ENCODE peak calls at places on chromosome 10, in seven cellular contexts. One of them, this sample, is unnamed.
A peak's percentile ranks its signal among the peaks of the same experiment; 100 is the strongest.

GRCh38 chr10:118953999-118954398 is 75.5 kb upstream of the NANOS1 start:
- DNase-seq in GM12878: no peak
- DNase-seq in HCT116: no peak
- DNase-seq in stomach: peak; percentile 8
- DNase-seq in prostate gland: no peak
- DNase-seq in transverse colon: no peak
- DNase-seq in HepG2: no peak
- DNase-seq in this sample: no peak

GRCh38 chr10:29392376-29393021 is 103.6 kb downstream of the LYZL1 start:
- DNase-seq in GM12878: no peak
- DNase-seq in HCT116: no peak
- DNase-seq in stomach: peak; percentile 40
- DNase-seq in prostate gland: no peak
- DNase-seq in transverse colon: peak; percentile 33
- DNase-seq in HepG2: peak; percentile 54
- DNase-seq in this sample: no peak

GRCh38 chr10:132439025-132439388 is 42.0 kb downstream of the PWWP2B start:
- DNase-seq in GM12878: no peak
- DNase-seq in HCT116: no peak
- DNase-seq in stomach: no peak
- DNase-seq in prostate gland: no peak
- DNase-seq in transverse colon: no peak
- DNase-seq in HepG2: no peak
- DNase-seq in this sample: no peak

GRCh38 chr10:115572740-115573455 is 479.7 kb downstream of the ATRNL1 start:
- DNase-seq in GM12878: no peak
- DNase-seq in HCT116: peak; percentile 7
- DNase-seq in stomach: no peak
- DNase-seq in prostate gland: no peak
- DNase-seq in transverse colon: no peak
- DNase-seq in HepG2: no peak
- DNase-seq in this sample: no peak

GRCh38 chr10:51860257-51860656 is 160.9 kb upstream of the CSTF2T start:
- DNase-seq in GM12878: no peak
- DNase-seq in HCT116: no peak
- DNase-seq in stomach: no peak
- DNase-seq in prostate gland: no peak
- DNase-seq in transverse colon: no peak
- DNase-seq in HepG2: no peak
- DNase-seq in this sample: peak; percentile 19

GRCh38 chr10:72834183-72834825 is 59.2 kb upstream of the OIT3 start:
- DNase-seq in GM12878: peak; percentile 28
- DNase-seq in HCT116: peak; percentile 48
- DNase-seq in stomach: peak; percentile 43
- DNase-seq in prostate gland: peak; percentile 43
- DNase-seq in transverse colon: no peak
- DNase-seq in HepG2: peak; percentile 53
- DNase-seq in this sample: no peak

GRCh38 chr10:76033457-76034196 is 602.2 kb downstream of the LRMDA start:
- DNase-seq in GM12878: peak; percentile 5
- DNase-seq in HCT116: no peak
- DNase-seq in stomach: peak; percentile 61
- DNase-seq in prostate gland: peak; percentile 83
- DNase-seq in transverse colon: no peak
- DNase-seq in HepG2: peak; percentile 99
- DNase-seq in this sample: no peak

GRCh38 chr10:63758080-63758479 is 236.9 kb downstream of the REEP3 start:
- DNase-seq in GM12878: no peak
- DNase-seq in HCT116: no peak
- DNase-seq in stomach: peak; percentile 27
- DNase-seq in prostate gland: no peak
- DNase-seq in transverse colon: no peak
- DNase-seq in HepG2: no peak
- DNase-seq in this sample: no peak

GRCh38 chr10:71747039-71747807 is 26.1 kb downstream of the VSIR start:
- DNase-seq in GM12878: peak; percentile 36
- DNase-seq in HCT116: no peak
- DNase-seq in stomach: no peak
- DNase-seq in prostate gland: no peak
- DNase-seq in transverse colon: no peak
- DNase-seq in HepG2: no peak
- DNase-seq in this sample: no peak

GRCh38 chr10:81179324-81179723 is 641.6 kb downstream of the SH2D4B start:
- DNase-seq in GM12878: no peak
- DNase-seq in HCT116: no peak
- DNase-seq in stomach: no peak
- DNase-seq in prostate gland: no peak
- DNase-seq in transverse colon: no peak
- DNase-seq in HepG2: no peak
- DNase-seq in this sample: no peak

GRCh38 chr10:78972160-78972946 is 96.4 kb upstream of the ZMIZ1 start:
- DNase-seq in GM12878: no peak
- DNase-seq in HCT116: peak; percentile 31
- DNase-seq in stomach: peak; percentile 48
- DNase-seq in prostate gland: peak; percentile 22
- DNase-seq in transverse colon: peak; percentile 59
- DNase-seq in HepG2: peak; percentile 80
- DNase-seq in this sample: peak; percentile 70

GRCh38 chr10:123043409-123043925 is 34.7 kb downstream of the ACADSB start:
- DNase-seq in GM12878: peak; percentile 30
- DNase-seq in HCT116: peak; percentile 80
- DNase-seq in stomach: peak; percentile 34
- DNase-seq in prostate gland: peak; percentile 51
- DNase-seq in transverse colon: peak; percentile 37
- DNase-seq in HepG2: peak; percentile 71
- DNase-seq in this sample: no peak

GRCh38 chr10:92692085-92692671 is 2.4 kb downstream of the HHEX start:
- DNase-seq in GM12878: no peak
- DNase-seq in HCT116: no peak
- DNase-seq in stomach: no peak
- DNase-seq in prostate gland: no peak
- DNase-seq in transverse colon: no peak
- DNase-seq in HepG2: no peak
- DNase-seq in this sample: no peak

GRCh38 chr10:103757531-103758293 is 97.7 kb downstream of the SH3PXD2A start:
- DNase-seq in GM12878: no peak
- DNase-seq in HCT116: no peak
- DNase-seq in stomach: no peak
- DNase-seq in prostate gland: peak; percentile 56
- DNase-seq in transverse colon: peak; percentile 45
- DNase-seq in HepG2: no peak
- DNase-seq in this sample: no peak

GRCh38 chr10:14670551-14671240 is 104.0 kb downstream of the FAM107B start:
- DNase-seq in GM12878: no peak
- DNase-seq in HCT116: no peak
- DNase-seq in stomach: no peak
- DNase-seq in prostate gland: no peak
- DNase-seq in transverse colon: no peak
- DNase-seq in HepG2: no peak
- DNase-seq in this sample: no peak

GRCh38 chr10:69043931-69044531 is 43.9 kb upstream of the SRGN start:
- DNase-seq in GM12878: no peak
- DNase-seq in HCT116: no peak
- DNase-seq in stomach: no peak
- DNase-seq in prostate gland: no peak
- DNase-seq in transverse colon: no peak
- DNase-seq in HepG2: no peak
- DNase-seq in this sample: no peak

GRCh38 chr10:90167174-90168064 is 466.0 kb downstream of the KIF20B start:
- DNase-seq in GM12878: peak; percentile 12
- DNase-seq in HCT116: no peak
- DNase-seq in stomach: no peak
- DNase-seq in prostate gland: no peak
- DNase-seq in transverse colon: no peak
- DNase-seq in HepG2: no peak
- DNase-seq in this sample: no peak

GRCh38 chr10:17249820-17250219 is 21.8 kb downstream of the VIM start:
- DNase-seq in GM12878: no peak
- DNase-seq in HCT116: peak; percentile 29
- DNase-seq in stomach: no peak
- DNase-seq in prostate gland: no peak
- DNase-seq in transverse colon: no peak
- DNase-seq in HepG2: no peak
- DNase-seq in this sample: no peak

GRCh38 chr10:126417220-126417825 is 29.0 kb upstream of the ADAM12 start:
- DNase-seq in GM12878: no peak
- DNase-seq in HCT116: no peak
- DNase-seq in stomach: no peak
- DNase-seq in prostate gland: no peak
- DNase-seq in transverse colon: no peak
- DNase-seq in HepG2: peak; percentile 9
- DNase-seq in this sample: no peak

GRCh38 chr10:100654835-100655759 is 90.3 kb upstream of the PAX2 start:
- DNase-seq in GM12878: no peak
- DNase-seq in HCT116: no peak
- DNase-seq in stomach: no peak
- DNase-seq in prostate gland: no peak
- DNase-seq in transverse colon: no peak
- DNase-seq in HepG2: no peak
- DNase-seq in this sample: no peak

GRCh38 chr10:102465466-102465865 is 14.1 kb upstream of the C10orf95 start:
- DNase-seq in GM12878: no peak
- DNase-seq in HCT116: no peak
- DNase-seq in stomach: no peak
- DNase-seq in prostate gland: no peak
- DNase-seq in transverse colon: no peak
- DNase-seq in HepG2: no peak
- DNase-seq in this sample: no peak

GRCh38 chr10:46311501-46311951 is 24.7 kb downstream of the ANTXRL start:
- DNase-seq in GM12878: no peak
- DNase-seq in HCT116: no peak
- DNase-seq in stomach: peak; percentile 17
- DNase-seq in prostate gland: no peak
- DNase-seq in transverse colon: peak; percentile 6
- DNase-seq in HepG2: no peak
- DNase-seq in this sample: peak; percentile 47
- TF ChIP-seq POLR2AphosphoS5 in GM12878: no peak
- TF ChIP-seq POLR2AphosphoS5 in HCT116: no peak
- TF ChIP-seq POLR2AphosphoS5 in stomach: no peak
- TF ChIP-seq POLR2AphosphoS5 in prostate gland: no peak
- TF ChIP-seq POLR2AphosphoS5 in transverse colon: no peak
- TF ChIP-seq POLR2AphosphoS5 in HepG2: no peak
- TF ChIP-seq POLR2AphosphoS5 in this sample: no peak

GRCh38 chr10:97632949-97633884 is at the start of gene MORN4:
- DNase-seq in GM12878: peak; percentile 50
- DNase-seq in HCT116: peak; percentile 83
- DNase-seq in stomach: peak; percentile 93
- DNase-seq in prostate gland: peak; percentile 92
- DNase-seq in transverse colon: peak; percentile 93
- DNase-seq in HepG2: peak; percentile 88
- DNase-seq in this sample: peak; percentile 95
- TF ChIP-seq POLR2A in GM12878: peak; percentile 75
- TF ChIP-seq POLR2A in HCT116: no peak
- TF ChIP-seq POLR2A in stomach: no peak
- TF ChIP-seq POLR2A in prostate gland: no peak
- TF ChIP-seq POLR2A in transverse colon: no peak
- TF ChIP-seq POLR2A in HepG2: peak; percentile 46
- TF ChIP-seq POLR2A in this sample: no peak

DNA sequence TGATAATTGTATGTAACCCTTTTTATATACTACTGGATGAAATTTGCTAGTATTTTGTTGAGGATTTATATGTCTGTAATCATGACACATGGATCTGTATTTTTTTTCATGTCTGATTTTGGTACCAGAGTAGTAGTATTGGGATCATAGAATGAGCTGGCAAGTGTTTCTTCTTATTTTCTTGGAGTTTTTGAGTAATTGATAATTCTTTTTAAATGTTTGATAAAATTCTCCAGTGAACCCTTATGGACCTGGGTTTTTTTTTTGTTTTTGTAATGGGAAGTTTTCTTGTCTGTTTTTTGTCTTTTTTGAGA is 28.4 kb downstream of the ZNF33A start:
- DNase-seq in GM12878: no peak
- DNase-seq in HCT116: no peak
- DNase-seq in stomach: no peak
- DNase-seq in prostate gland: no peak
- DNase-seq in transverse colon: no peak
- DNase-seq in HepG2: no peak
- DNase-seq in this sample: no peak
- H3K4me3 ChIP-seq in GM12878: peak overlapping the region; percentile 50
- H3K4me3 ChIP-seq in HCT116: no peak overlapping the region
- H3K4me3 ChIP-seq in stomach: no peak overlapping the region
- H3K4me3 ChIP-seq in prostate gland: no peak overlapping the region
- H3K4me3 ChIP-seq in transverse colon: no peak overlapping the region
- H3K4me3 ChIP-seq in HepG2: no peak overlapping the region
- H3K4me3 ChIP-seq in this sample: no peak overlapping the region

DNA sequence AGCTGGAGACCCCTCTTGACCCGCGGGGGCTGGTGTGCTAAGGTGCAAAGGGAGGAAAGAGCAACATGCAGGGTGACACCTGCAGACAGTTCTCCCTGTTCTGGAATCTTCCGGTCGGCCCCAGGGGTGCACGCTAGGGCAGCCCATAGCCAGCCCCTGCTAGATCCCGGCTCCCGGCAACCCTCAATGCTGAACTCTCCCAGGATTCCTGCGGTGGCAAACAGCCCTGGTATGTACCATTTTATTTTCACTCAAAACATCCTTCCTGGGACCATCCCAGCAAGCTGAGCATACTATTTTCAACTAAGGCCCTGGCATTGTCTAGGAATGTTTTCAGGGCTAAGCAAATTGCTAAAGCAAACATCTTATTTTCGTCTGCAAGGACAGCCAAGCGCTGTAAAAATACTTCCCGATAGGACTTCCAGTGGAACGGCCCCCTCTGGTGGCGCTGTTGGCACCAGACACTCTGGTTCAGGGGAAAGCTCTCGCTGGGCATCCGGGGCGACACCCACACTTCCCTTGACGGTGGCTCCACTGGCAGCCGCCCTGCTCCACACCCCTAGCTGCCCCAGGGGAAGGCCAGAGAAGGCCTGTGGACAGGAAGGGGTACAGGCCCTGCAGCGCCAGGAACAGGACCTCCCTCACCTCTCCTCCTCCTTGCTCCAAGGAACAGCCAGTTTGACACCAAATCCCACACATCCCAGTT is 99.4 kb downstream of the CTBP2 start:
- DNase-seq in GM12878: no peak
- DNase-seq in HCT116: peak; percentile 40
- DNase-seq in stomach: peak; percentile 88
- DNase-seq in prostate gland: peak; percentile 94
- DNase-seq in transverse colon: peak; percentile 89
- DNase-seq in HepG2: peak; percentile 35
- DNase-seq in this sample: peak; percentile 84
- TF ChIP-seq POLR2AphosphoS5 in GM12878: no peak
- TF ChIP-seq POLR2AphosphoS5 in HCT116: no peak
- TF ChIP-seq POLR2AphosphoS5 in stomach: peak; percentile 53
- TF ChIP-seq POLR2AphosphoS5 in prostate gland: peak; percentile 97
- TF ChIP-seq POLR2AphosphoS5 in transverse colon: peak; percentile 3
- TF ChIP-seq POLR2AphosphoS5 in HepG2: no peak
- TF ChIP-seq POLR2AphosphoS5 in this sample: peak; percentile 60

This sample was measured in breast epithelium.